ENCODE peak calls at places on chromosomes 7 and 10, in six cellular contexts. I is bronchial epithelial cell, C is tibial nerve, A is heart right ventricle, M is cardiac fibroblast, H is SK-N-SH. L is an unnamed sample.

GRCh38 chr7:37176079-37176478 is 272.6 kb downstream of the ELMO1 start:
- DNase-seq in A (no peak), C (no peak), I (no peak), H (no peak), M (no peak), L (no peak)

GRCh38 chr7:76108540-76109233 is 60.8 kb downstream of the MDH2 start:
- DNase-seq in M (peak; percentile 46), C (no peak), A (no peak), I (peak; percentile 70), H (no peak), L (no peak)

GRCh38 chr7:135420786-135421185 is 89.1 kb downstream of the CNOT4 start:
- DNase-seq in C (no peak), M (no peak), H (no peak), A (no peak), I (peak; percentile 32), L (peak; percentile 1)

GRCh38 chr7:25789701-25790240 is 362.2 kb upstream of the NFE2L3 start:
- DNase-seq in M (no peak), C (no peak), I (no peak), A (no peak), H (no peak), L (no peak)

GRCh38 chr10:121281576-121281975 is 316.7 kb downstream of the FGFR2 start:
- DNase-seq in M (no peak), A (no peak), H (no peak), I (peak; percentile 73), C (no peak), L (peak; percentile 13)

GRCh38 chr7:1567893-1568292 is 1.9 kb downstream of the PSMG3 start:
- DNase-seq in C (no peak), H (peak; percentile 47), I (peak; percentile 30), M (peak; percentile 17), A (no peak), L (peak; percentile 92)

GRCh38 chr7:111092406-111093160 is 1.7 kb downstream of the LRRN3 start:
- DNase-seq in A (no peak), M (no peak), C (no peak), H (no peak), I (no peak), L (no peak)

GRCh38 chr7:157432541-157432956 is 95.7 kb downstream of the DNAJB6 start:
- DNase-seq in C (no peak), I (peak; percentile 67), A (no peak), H (peak; percentile 81), M (peak; percentile 69), L (peak; percentile 42)

GRCh38 chr7:1550846-1551155 is 5.2 kb downstream of the TMEM184A start:
- DNase-seq in M (no peak), H (peak; percentile 33), A (no peak), I (no peak), C (no peak), L (no peak)

GRCh38 chr7:42876182-42877068 is 35.4 kb downstream of the C7orf25 start:
- DNase-seq in C (peak; percentile 30), I (peak; percentile 66), A (no peak), H (peak; percentile 73), M (peak; percentile 75), L (peak; percentile 79)

GRCh38 chr7:23373151-23374004 is 74.2 kb downstream of the MALSU1 start:
- DNase-seq in M (no peak), A (no peak), I (peak; percentile 38), H (no peak), C (no peak), L (no peak)

GRCh38 chr10:32413513-32413912 is 32.4 kb upstream of the CCDC7 start:
- DNase-seq in H (no peak), M (peak; percentile 57), I (peak; percentile 99), C (no peak), A (no peak), L (peak; percentile 32)

GRCh38 chr7:34337163-34337562 is 320.9 kb upstream of the NPSR1 start:
- DNase-seq in M (no peak), A (no peak), C (no peak), H (no peak), I (peak; percentile 50), L (peak; percentile 18)

GRCh38 chr10:34178756-34179155 is 636.3 kb downstream of the PARD3 start:
- DNase-seq in M (no peak), H (no peak), I (no peak), A (no peak), C (no peak), L (no peak)

GRCh38 chr7:43438897-43439479 is 143.9 kb upstream of the STK17A start:
- DNase-seq in M (no peak), H (no peak), C (no peak), A (no peak), I (no peak), L (no peak)

GRCh38 chr10:33617381-33617780 is 282.9 kb upstream of the NRP1 start:
- DNase-seq in H (no peak), A (no peak), M (peak; percentile 54), I (no peak), C (no peak), L (no peak)

GRCh38 chr10:9038146-9038714 is 983.7 kb downstream of the GATA3 start:
- DNase-seq in M (peak; percentile 0), C (no peak), H (no peak), A (no peak), I (no peak), L (peak; percentile 61)

GRCh38 chr7:84017653-84018052 is 176.9 kb downstream of the SEMA3A start:
- DNase-seq in C (no peak), H (no peak), M (no peak), A (no peak), I (no peak), L (no peak)

GRCh38 chr10:59894114-59894513 is 12.2 kb downstream of the CCDC6 start:
- DNase-seq in M (peak; percentile 85), H (no peak), C (no peak), I (peak; percentile 82), A (peak; percentile 31), L (peak; percentile 66)

GRCh38 chr7:141550694-141551079 is 523 bp upstream of the AGK start:
- DNase-seq in C (no peak), A (peak; percentile 21), I (peak; percentile 4), H (peak; percentile 68), M (peak; percentile 19), L (peak; percentile 7)

GRCh38 chr10:100148353-100149211 is 37.2 kb downstream of the ERLIN1 start:
- DNase-seq in I (peak; percentile 100), C (no peak), H (no peak), M (peak; percentile 3), A (no peak), L (peak; percentile 96)

GRCh38 chr7:96973986-96974385 is 31.4 kb upstream of the DLX6 start:
- DNase-seq in A (no peak), C (no peak), I (peak; percentile 5), M (no peak), H (no peak), L (no peak)

GRCh38 chr10:34698979-34699378 is 116.1 kb downstream of the PARD3 start:
- DNase-seq in H (no peak), C (no peak), M (peak; percentile 69), I (peak; percentile 89), A (no peak), L (peak; percentile 66)

GRCh38 chr10:71600856-71601255 is 118.7 kb downstream of the C10orf105 start:
- DNase-seq in I (peak; percentile 42), A (no peak), C (no peak), H (no peak), M (peak; percentile 85), L (peak; percentile 69)

GRCh38 chr10:58081353-58081752 is 186.3 kb downstream of the IPMK start:
- DNase-seq in A (no peak), C (no peak), I (no peak), M (peak; percentile 8), H (no peak), L (no peak)

GRCh38 chr10:17236468-17236886 is 8.4 kb downstream of the VIM start:
- DNase-seq in M (peak; percentile 57), C (no peak), I (no peak), H (no peak), A (no peak), L (no peak)

GRCh38 chr10:17781856-17782255 is 27.3 kb upstream of the MRC1 start:
- DNase-seq in I (no peak), H (no peak), A (no peak), C (no peak), M (no peak), L (peak; percentile 9)

GRCh38 chr10:17805921-17806577 is 3.1 kb upstream of the MRC1 start:
- DNase-seq in C (no peak), A (no peak), I (no peak), H (no peak), M (no peak), L (peak; percentile 35)

DNA sequence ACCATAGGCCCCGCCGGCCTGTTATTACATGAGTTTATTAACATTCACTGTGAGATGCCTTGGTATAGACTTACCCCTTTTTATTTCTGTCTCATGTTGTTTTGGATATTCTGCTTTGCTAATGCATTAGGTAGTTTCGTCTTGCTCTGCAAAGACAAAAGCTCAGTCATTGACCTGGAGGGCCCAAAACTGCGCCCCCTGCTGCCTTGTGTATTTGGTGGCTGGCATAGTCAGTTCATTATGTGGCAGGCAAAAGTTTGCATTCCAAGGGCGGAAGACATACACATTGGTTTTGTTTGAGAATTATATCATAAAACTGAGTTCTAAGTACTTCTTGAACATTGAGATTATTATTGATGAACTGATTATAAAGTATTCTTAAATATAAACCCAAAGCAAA is 372.5 kb downstream of the SDK1 start:
- DNase-seq in H (peak; percentile 27), M (peak; percentile 14), C (no peak), I (peak; percentile 13), A (peak; percentile 14), L (peak; percentile 60)
- TF ChIP-seq CTCF in H (peak; percentile 54), M (peak; percentile 44), C (peak; percentile 29), I (peak; percentile 34), A (peak; percentile 50), L (peak; percentile 41)

GRCh38 chr7:90763108-90763507 is 167.0 kb downstream of the CDK14 start:
- DNase-seq in A (no peak), C (no peak), H (no peak), I (no peak), M (no peak), L (no peak)
- TF ChIP-seq CTCF in A (no peak), C (no peak), H (no peak), I (no peak), M (no peak), L (no peak)

DNA sequence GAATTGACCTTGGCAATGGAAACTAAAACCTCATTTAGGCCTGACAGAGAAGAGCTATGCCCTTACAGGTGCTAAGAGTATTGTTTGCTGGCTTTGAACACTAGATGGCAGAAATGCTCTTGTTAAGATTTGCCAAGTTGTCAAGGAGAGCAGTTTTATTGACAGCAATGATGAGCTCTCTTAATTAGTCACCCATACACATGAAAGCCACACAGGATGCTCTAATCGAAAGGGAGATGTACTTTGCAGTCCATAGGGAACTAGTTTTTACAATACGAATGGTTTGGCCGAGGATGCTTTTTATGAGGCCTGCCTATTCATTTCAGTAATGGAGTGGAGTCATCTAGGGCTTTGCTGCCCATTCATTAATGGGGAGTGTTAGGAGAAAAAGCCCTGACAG is 45.4 kb upstream of the MBL2 start:
- DNase-seq in M (peak; percentile 50), C (no peak), H (peak; percentile 6), A (no peak), I (peak; percentile 90), L (peak; percentile 80)
- TF ChIP-seq CTCF in M (peak; percentile 56), C (no peak), H (peak; percentile 60), A (peak; percentile 58), I (peak; percentile 66), L (peak; percentile 44)

GRCh38 chr7:78090616-78091015 is 292.0 kb downstream of the PHTF2 start:
- DNase-seq in H (no peak), A (no peak), I (peak; percentile 10), C (no peak), M (peak; percentile 5), L (no peak)

GRCh38 chr7:78099715-78100477 is 301.3 kb downstream of the PHTF2 start:
- DNase-seq in C (no peak), I (peak; percentile 57), A (no peak), M (no peak), H (no peak), L (no peak)

GRCh38 chr7:78095549-78095948 is 297.0 kb downstream of the PHTF2 start:
- DNase-seq in A (no peak), H (no peak), C (no peak), I (peak; percentile 28), M (peak; percentile 65), L (no peak)
- TF ChIP-seq CTCF in A (no peak), H (peak; percentile 39), C (no peak), I (no peak), M (peak; percentile 11), L (no peak)

L was measured in MCF 10A.